ENCODE peak calls at places on chromosomes 13 and 19, in four cellular contexts. I is DND-41, G is uterus, Y is tibial artery. S is an unnamed sample.

GRCh38 chr19:11699931-11700794 is 38.6 kb downstream of the ZNF823 start:
- DNase-seq in I (peak), G (no peak), Y (no peak), S (no peak)

GRCh38 chr19:19465436-19466070 is 49.8 kb downstream of the TSSK6 start:
- DNase-seq in G (no peak), I (no peak), Y (no peak), S (no peak)

GRCh38 chr19:7924651-7925170 is 1.2 kb downstream of the CTXN1 start:
- DNase-seq in Y (no peak), I (no peak), G (no peak), S (no peak)

GRCh38 chr19:10226376-10227214 is 4.5 kb downstream of the S1PR2 start:
- DNase-seq in I (peak), G (peak), Y (peak), S (peak)

GRCh38 chr19:11373166-11373884 is 1.1 kb upstream of the SWSAP1 start:
- DNase-seq in G (no peak), I (no peak), Y (no peak), S (no peak)

GRCh38 chr19:33432408-33433170 is 59.1 kb downstream of the CEBPG start:
- DNase-seq in Y (no peak), I (no peak), G (no peak), S (no peak)

GRCh38 chr19:10289836-10290438 is at the start of gene ICAM5:
- DNase-seq in Y (no peak), G (no peak), I (no peak), S (no peak)

GRCh38 chr13:73259061-73259908 is 200.5 kb downstream of the KLF5 start:
- DNase-seq in Y (no peak), I (no peak), G (peak), S (no peak)

GRCh38 chr13:109938255-109938936 is 152.0 kb upstream of the IRS2 start:
- DNase-seq in G (no peak), I (no peak), Y (no peak), S (peak)

GRCh38 chr13:39448831-39449230 is 154.2 kb downstream of the LHFPL6 start:
- DNase-seq in Y (no peak), I (no peak), G (no peak), S (no peak)

GRCh38 chr13:33639158-33639557 is 178.8 kb upstream of the RFC3 start:
- DNase-seq in G (peak), I (no peak), Y (peak), S (peak)

GRCh38 chr19:535017-535835 is 3.7 kb downstream of the CDC34 start:
- DNase-seq in Y (no peak), I (no peak), G (no peak), S (peak)

GRCh38 chr13:37869756-37870488 is at the start of gene TRPC4:
- DNase-seq in I (no peak), Y (peak), G (peak), S (no peak)

GRCh38 chr19:39299832-39300231 is 3.6 kb downstream of the IFNL1 start:
- DNase-seq in Y (no peak), G (no peak), I (no peak), S (no peak)

GRCh38 chr13:94233831-94234230 is 245.7 kb downstream of the DCT start:
- DNase-seq in G (no peak), Y (no peak), I (no peak), S (no peak)

GRCh38 chr19:2663920-2664571 is 38.4 kb downstream of the GNG7 start:
- DNase-seq in G (no peak), I (no peak), Y (no peak), S (no peak)

GRCh38 chr13:110319774-110320509 is 12.9 kb downstream of the COL4A2 start:
- DNase-seq in Y (no peak), I (peak), G (no peak), S (no peak)

GRCh38 chr19:33673996-33674395 is 52.2 kb downstream of the CHST8 start:
- DNase-seq in G (no peak), Y (peak), I (no peak), S (no peak)

GRCh38 chr13:43918636-43919035 is 38.9 kb downstream of the LACC1 start:
- DNase-seq in I (no peak), G (no peak), Y (no peak), S (no peak)

GRCh38 chr13:102825921-102826706 is 19.7 kb upstream of the ERCC5 start:
- DNase-seq in I (no peak), Y (no peak), G (no peak), S (no peak)

GRCh38 chr19:45973564-45974338 is at the start of gene NOVA2:
- DNase-seq in G (peak), I (peak), Y (peak), S (peak)

GRCh38 chr13:33183431-33184130 is 102.0 kb downstream of the STARD13 start:
- DNase-seq in Y (no peak), I (no peak), G (no peak), S (no peak)

GRCh38 chr19:33670398-33670797 is 48.6 kb downstream of the CHST8 start:
- DNase-seq in I (no peak), Y (peak), G (no peak), S (no peak)

GRCh38 chr19:42301646-42302204 is at the start of gene PRR19:
- DNase-seq in G (no peak), I (no peak), Y (no peak), S (no peak)

GRCh38 chr19:5789886-5790572 is 934 bp downstream of the DUS3L start:
- DNase-seq in I (no peak), G (no peak), Y (no peak), S (no peak)

GRCh38 chr13:101868585-101869469 is 416.4 kb downstream of the ITGBL1 start:
- DNase-seq in G (no peak), Y (no peak), I (no peak), S (no peak)

GRCh38 chr19:8355631-8356402 is 8.1 kb upstream of the ANGPTL4 start:
- DNase-seq in I (no peak), G (no peak), Y (peak), S (peak)

GRCh38 chr19:18373407-18373891 is 12.5 kb upstream of the GDF15 start:
- DNase-seq in G (no peak), Y (no peak), I (no peak), S (no peak)
- H3K4me3 ChIP-seq in G (no peak), Y (no peak), I (no peak), S (no peak)

DNA sequence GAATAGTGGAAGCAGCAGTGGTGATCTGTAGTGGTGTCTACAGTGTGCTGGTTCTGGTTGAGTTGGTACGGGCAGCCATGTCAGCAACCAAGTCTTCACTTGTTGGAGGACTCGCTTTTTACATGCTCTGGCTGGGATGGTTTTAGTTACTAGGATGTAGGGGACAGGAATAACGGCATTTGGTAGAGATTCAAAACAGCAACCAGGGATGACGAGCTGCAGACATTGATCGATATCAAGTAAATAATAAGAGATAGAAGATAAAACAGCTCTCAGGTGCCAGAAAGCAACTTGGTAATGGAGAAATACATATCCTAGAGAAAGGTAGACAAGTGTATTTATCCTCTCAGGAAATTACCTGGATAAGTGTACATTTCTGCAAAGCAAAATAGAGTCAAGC is 84.3 kb downstream of the PCCA start:
- DNase-seq in G (no peak), Y (no peak), I (no peak), S (no peak)
- H3K27ac ChIP-seq in G (no peak), Y (no peak), I (no peak), S (no peak)

GRCh38 chr13:112255550-112256120 is 120.5 kb upstream of the SPACA7 start:
- DNase-seq in Y (no peak), I (no peak), G (no peak), S (no peak)
- H3K4me3 ChIP-seq in Y (no peak), I (no peak), G (no peak), S (no peak)

GRCh38 chr13:49021953-49022352 is 46.2 kb downstream of the FNDC3A start:
- DNase-seq in G (no peak), I (no peak), Y (no peak), S (no peak)

GRCh38 chr13:49020940-49021548 is 45.3 kb downstream of the FNDC3A start:
- DNase-seq in I (no peak), Y (no peak), G (no peak), S (no peak)

GRCh38 chr13:49023441-49023840 is 47.7 kb downstream of the FNDC3A start:
- DNase-seq in I (no peak), Y (no peak), G (no peak), S (no peak)

GRCh38 chr13:49020328-49020727 is 44.6 kb downstream of the FNDC3A start:
- DNase-seq in I (no peak), Y (no peak), G (no peak), S (no peak)

DNA sequence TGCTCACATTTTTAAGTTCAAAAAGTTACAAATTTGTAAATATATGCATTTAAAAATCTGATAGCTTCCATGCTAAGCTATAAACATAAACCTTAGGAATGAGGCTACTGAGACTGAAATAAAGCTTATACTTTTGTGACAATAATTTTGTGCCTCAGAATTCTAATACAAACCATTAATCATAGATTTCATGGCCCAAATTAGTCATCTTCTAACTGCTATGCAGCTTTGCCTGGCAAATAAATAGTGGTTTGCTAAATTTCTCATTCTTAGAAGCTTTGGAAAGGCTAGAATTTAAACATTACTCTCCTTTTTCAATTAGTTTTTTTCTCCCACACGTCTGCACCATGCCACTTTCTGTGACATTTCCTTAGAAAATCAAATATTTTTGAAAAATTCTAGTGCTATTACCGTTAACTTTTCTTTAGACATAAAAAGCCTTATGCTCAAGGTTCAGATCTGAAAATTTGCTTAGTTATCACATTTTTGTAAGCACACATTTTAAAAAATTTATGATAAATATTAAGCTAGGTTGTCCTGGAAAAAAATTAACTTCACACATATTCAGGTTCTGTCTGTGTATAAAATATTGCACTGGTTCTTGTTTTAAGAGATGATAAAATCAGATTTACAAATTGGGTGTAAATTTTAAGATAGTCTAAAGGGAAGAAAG is 46.9 kb downstream of the FNDC3A start:
- DNase-seq in Y (no peak), G (no peak), I (no peak), S (no peak)
- H3K27ac ChIP-seq in Y (no peak), G (no peak), I (no peak), S (no peak)